ENCODE peak calls at places on chromosomes 3 and 15, in four cellular contexts. S is MM.1S, I is upper lobe of right lung, J is fibroblast of lung. E is an unnamed sample.

GRCh38 chr3:122758877-122759670 is 34.6 kb downstream of the HSPBAP1 start:
- DNase-seq in J (peak; percentile 39), I (no peak), S (peak; percentile 70), E (no peak)

GRCh38 chr3:95312650-95313049 is 1249.8 kb downstream of the NSUN3 start:
- DNase-seq in I (no peak), J (no peak), S (no peak), E (no peak)

GRCh38 chr15:68710536-68710935 is 110.2 kb downstream of the ANP32A start:
- DNase-seq in I (no peak), S (no peak), J (no peak), E (no peak)

GRCh38 chr15:56805466-56806146 is 72.3 kb upstream of the ZNF280D start:
- DNase-seq in J (peak; percentile 82), S (no peak), I (no peak), E (no peak)

GRCh38 chr3:72310028-72310987 is 525.4 kb upstream of the PROK2 start:
- DNase-seq in I (no peak), J (peak; percentile 76), S (peak; percentile 71), E (peak; percentile 51)

GRCh38 chr3:188929138-188929537 is 242.6 kb upstream of the TPRG1 start:
- DNase-seq in S (no peak), I (no peak), J (no peak), E (peak; percentile 36)

GRCh38 chr3:69565316-69565715 is 173.9 kb upstream of the MITF start:
- DNase-seq in J (no peak), I (no peak), S (no peak), E (no peak)

GRCh38 chr15:97014001-97014400 is 683.5 kb downstream of the NR2F2 start:
- DNase-seq in S (no peak), J (peak; percentile 80), I (no peak), E (no peak)

GRCh38 chr3:23981136-23981535 is 36.0 kb downstream of the NR1D2 start:
- DNase-seq in I (no peak), S (no peak), J (no peak), E (no peak)

GRCh38 chr15:90648137-90649070 is 68.7 kb upstream of the BLM start:
- DNase-seq in J (peak; percentile 91), S (peak; percentile 65), I (peak; percentile 75), E (peak; percentile 83)

GRCh38 chr15:28974142-28974541 is 88.4 kb downstream of the APBA2 start:
- DNase-seq in I (no peak), S (no peak), J (no peak), E (no peak)

GRCh38 chr3:111627092-111627491 is 31.9 kb upstream of the ZBED2 start:
- DNase-seq in I (no peak), J (peak; percentile 23), S (no peak), E (no peak)

DNA sequence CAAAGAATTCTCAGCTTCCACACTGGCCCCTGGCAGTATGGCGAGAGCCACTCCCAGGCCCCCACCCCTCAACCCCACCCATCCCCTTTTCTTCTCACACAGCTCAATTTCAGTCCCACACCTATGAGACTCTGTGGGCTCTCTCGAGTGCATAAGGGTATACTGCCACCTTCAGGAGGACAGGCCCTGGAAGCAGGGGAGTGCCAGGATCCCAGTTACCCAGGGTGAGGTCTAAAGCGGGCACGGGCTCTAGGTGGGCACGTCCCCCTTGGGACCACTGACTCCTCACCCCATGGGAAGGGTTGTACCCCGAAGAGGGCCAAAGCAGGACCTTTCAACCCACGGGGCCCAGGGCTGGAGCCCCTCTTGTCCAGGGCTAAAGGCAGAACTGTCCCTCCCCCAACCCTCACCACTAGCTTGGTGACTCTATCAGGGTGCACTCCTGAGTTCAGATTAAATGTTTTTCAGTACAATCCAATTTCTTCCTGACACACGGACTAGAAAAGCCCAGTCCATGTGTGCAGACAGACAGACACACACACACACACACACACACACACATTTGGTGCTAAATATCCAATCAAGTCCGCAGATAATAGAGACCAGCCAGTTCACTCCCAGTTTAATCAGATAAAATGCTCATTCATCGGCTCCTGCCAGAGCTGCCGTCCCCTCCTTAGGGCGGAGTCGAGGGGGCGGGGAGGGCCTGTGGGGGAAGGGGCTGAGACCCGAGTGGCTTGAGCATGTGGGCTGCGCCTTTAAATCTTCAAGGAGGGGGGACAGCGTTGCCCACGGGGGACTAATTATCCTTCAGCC is 59.4 kb downstream of the CYP11A1 start:
- DNase-seq in I (no peak), J (peak; percentile 58), S (peak; percentile 38), E (peak; percentile 77)
- TF ChIP-seq CTCF in I (peak; percentile 61), J (peak; percentile 82), S (peak; percentile 51), E (peak; percentile 81)

GRCh38 chr15:40242216-40242599 is 3.3 kb downstream of the PAK6 start:
- DNase-seq in I (no peak), J (no peak), S (no peak), E (no peak)

GRCh38 chr15:40238927-40239591 is at the start of gene PAK6:
- DNase-seq in S (no peak), I (peak; percentile 84), J (no peak), E (peak; percentile 44)

GRCh38 chr15:40241305-40242215 is 2.7 kb downstream of the PAK6 start:
- DNase-seq in S (no peak), J (no peak), I (peak; percentile 50), E (no peak)

GRCh38 chr15:40239671-40240618 is 1.1 kb downstream of the PAK6 start:
- DNase-seq in I (peak; percentile 59), J (no peak), S (no peak), E (no peak)

DNA sequence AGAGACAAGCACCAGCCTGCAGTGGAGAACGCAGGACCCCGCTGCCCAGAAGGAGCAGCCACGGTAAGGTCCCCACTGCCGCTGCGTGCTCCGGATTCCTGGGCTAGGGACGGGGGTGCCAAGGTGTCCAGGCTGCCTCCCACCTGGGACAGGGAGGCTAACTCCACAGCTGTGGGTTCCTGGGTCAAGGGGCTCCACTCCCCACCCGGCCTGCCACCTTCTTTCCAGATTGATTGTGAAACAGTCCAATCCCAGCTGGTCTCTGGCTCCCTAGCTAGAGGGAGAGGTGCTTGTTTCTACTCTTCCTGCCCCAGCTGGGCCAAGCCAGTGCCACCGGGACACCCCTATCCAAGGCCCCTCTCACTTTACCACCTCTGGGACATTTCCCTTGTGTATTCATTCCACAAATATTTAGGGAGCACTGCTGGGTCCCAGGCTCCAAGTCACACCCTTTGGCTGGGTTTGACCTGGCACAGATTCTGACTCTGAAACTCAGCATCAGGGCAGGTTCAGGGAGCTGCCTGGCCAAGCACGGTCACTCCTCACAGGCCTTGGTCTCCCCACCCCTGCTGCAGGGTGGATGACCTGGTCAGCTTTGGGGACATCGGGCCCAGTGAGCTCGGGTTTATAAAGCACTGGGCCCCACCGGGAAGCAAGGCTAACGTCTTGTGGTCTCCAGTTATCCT is 1.9 kb downstream of the PAK6 start:
- DNase-seq in I (peak; percentile 47), S (no peak), J (no peak), E (no peak)
- H3K4me1 ChIP-seq in I (no peaks in the 10 kb centered on the region), S (peaks cover 6% of the 10 kb centered on the region), J (peaks cover 4% of the 10 kb centered on the region), E (peaks cover 16% of the 10 kb centered on the region)

GRCh38 chr3:179035232-179035631 is 36.4 kb downstream of the ZMAT3 start:
- DNase-seq in I (no peak), J (no peak), S (no peak), E (no peak)

GRCh38 chr3:179036626-179037300 is 34.8 kb downstream of the ZMAT3 start:
- DNase-seq in S (no peak), I (no peak), J (no peak), E (no peak)

GRCh38 chr3:179038216-179038898 is 33.3 kb downstream of the ZMAT3 start:
- DNase-seq in J (no peak), S (no peak), I (no peak), E (no peak)

GRCh38 chr3:179037361-179037760 is 34.2 kb downstream of the ZMAT3 start:
- DNase-seq in S (no peak), J (peak; percentile 42), I (no peak), E (no peak)

DNA sequence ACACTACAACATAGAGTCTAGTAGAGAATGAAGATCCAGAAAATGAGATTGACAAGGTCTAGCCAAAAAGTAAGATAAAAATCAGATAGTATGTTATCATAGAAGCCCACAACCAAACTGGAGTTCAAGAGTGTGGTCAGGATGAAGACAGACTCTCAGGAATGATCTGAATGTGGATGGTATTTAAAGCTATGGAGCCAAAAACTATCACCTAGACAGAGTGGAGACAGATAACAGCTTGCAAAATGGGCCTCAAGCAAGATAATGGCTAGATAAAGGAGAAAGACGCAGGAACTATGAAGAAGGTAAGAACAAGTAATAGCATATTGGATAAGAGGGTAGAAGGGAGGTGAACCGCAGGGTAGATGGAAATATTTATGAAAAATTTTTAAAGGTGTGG is 35.4 kb downstream of the ZMAT3 start:
- DNase-seq in I (no peak), J (no peak), S (no peak), E (no peak)
- H3K9me3 ChIP-seq in I (no peaks in the 10 kb centered on the region), J (no peaks in the 10 kb centered on the region), S (no peaks in the 10 kb centered on the region), E (no peaks in the 10 kb centered on the region)

DNA sequence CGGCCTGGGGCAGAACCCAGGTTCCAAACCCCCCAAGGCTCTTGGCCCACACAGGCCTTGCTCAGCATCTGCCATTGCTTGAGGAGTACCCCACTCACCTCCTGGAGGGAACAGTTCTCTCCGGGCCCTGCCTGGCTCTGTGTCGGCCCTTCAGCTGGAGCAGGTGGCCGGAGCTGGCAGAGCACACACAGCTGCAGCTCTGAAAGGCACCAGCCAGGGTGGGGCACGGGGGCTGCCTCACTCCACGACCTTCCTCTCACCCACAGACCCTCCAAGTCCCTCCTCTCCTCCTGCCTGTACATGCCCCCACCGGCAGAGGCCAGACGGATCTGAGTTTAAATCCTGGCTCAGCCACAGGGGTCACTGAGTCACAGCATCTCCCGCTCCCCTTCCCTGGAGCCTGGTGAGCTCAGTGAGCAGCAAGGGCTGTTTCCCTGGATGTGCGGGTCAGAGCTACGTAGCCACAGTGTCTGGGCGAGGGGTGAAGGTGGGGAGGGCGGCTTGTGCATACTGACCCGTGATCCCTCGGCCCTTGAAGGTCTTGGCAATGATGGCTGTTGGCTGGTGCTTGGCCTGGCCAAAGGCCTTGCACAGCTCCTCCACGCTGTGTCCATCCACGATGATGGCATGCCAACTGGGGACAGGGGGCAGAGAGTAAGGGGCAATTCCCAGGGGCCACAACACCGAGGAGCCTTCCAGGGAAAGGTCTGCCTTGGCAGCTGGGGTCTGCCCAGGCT is 23.0 kb downstream of the TKT start:
- DNase-seq in I (no peak), S (no peak), J (no peak), E (no peak)
- TF ChIP-seq CTCF in I (no peak), S (no peak), J (no peak), E (no peak)

GRCh38 chr3:157130881-157131251 is 29.1 kb downstream of the CCNL1 start:
- DNase-seq in I (no peak), J (no peak), S (no peak), E (no peak)
- H3K4me1 ChIP-seq in I (peaks cover 51% of the 10 kb centered on the region), J (peaks cover 12% of the 10 kb centered on the region), S (peaks cover 47% of the 10 kb centered on the region), E (peaks cover 94% of the 10 kb centered on the region)

GRCh38 chr15:21261965-21262850 is 178.1 kb downstream of the POTEB3 start:
- DNase-seq in S (peak; percentile 4), J (no peak), I (peak; percentile 75), E (no peak)

GRCh38 chr15:21261396-21261964 is 178.8 kb downstream of the POTEB3 start:
- DNase-seq in J (no peak), S (no peak), I (peak; percentile 73), E (no peak)

GRCh38 chr15:21260966-21261395 is 179.3 kb downstream of the POTEB3 start:
- DNase-seq in J (no peak), S (no peak), I (peak; percentile 70), E (no peak)

GRCh38 chr15:21267231-21267630 is 173.1 kb downstream of the POTEB3 start:
- DNase-seq in J (no peak), I (no peak), S (peak; percentile 2), E (no peak)

DNA sequence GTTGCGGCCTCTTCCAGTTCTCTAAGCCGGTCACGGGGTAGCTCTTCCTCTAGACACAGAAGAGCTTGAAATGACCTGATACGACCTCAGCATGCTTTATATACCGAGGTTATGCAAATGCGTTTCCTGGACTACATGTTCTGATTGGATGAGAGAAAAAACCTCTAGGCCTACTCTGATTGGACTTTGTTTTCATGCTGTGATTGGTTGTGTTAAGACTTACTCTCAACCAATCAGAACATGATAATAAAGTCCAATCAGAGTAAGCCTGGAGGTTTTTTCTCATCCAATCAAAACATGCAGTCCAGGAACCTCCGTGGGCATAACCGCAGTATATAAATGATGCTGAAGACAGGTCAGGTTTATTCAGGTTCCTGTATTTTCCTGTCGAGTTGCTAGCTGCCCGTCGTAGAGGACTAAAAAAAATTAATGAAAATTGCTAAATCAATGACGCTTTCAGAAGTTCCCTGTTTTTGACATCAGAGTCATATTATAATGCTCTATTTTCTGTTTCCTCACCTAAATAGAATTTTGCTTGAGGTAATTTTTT is 177.4 kb downstream of the POTEB3 start:
- DNase-seq in I (no peak), J (no peak), S (peak; percentile 4), E (no peak)
- H3K9me3 ChIP-seq in I (no peaks in the 10 kb centered on the region), J (no peaks in the 10 kb centered on the region), S (no peaks in the 10 kb centered on the region), E (peaks cover 6% of the 10 kb centered on the region)